ENCODE peak calls at places on chromosome 10, in six cellular contexts. T is GM12878, F is A549, H is HepG2, D is K562, W is upper lobe of left lung. L is an unnamed sample. For H3K9me3, the result is how much of the 10 kb centered on the place peaks cover.

GRCh38 chr10:58177362-58177947 is 90.2 kb downstream of the IPMK start:
- ATAC-seq in T (peak), F (no peak), H (no peak), D (peak), W (no peak), L (no peak)

GRCh38 chr10:29621161-29621560 is 13.6 kb downstream of the SVIL start:
- ATAC-seq in T (no peak), F (no peak), H (peak), D (no peak), W (no peak), L (peak)

GRCh38 chr10:73857446-73857845 is 16.9 kb downstream of the CAMK2G start:
- ATAC-seq in T (peak), F (no peak), H (no peak), D (peak), W (no peak), L (no peak)

GRCh38 chr10:91043173-91043910 is 122.5 kb upstream of the ANKRD1 start:
- ATAC-seq in T (peak), F (peak), H (peak), D (peak), W (no peak), L (peak)

GRCh38 chr10:3010819-3011422 is 56.4 kb upstream of the PFKP start:
- ATAC-seq in T (no peak), F (peak), H (peak), D (no peak), W (no peak), L (no peak)

GRCh38 chr10:49225218-49225876 is 37.2 kb upstream of the TMEM273 start:
- ATAC-seq in T (no peak), F (no peak), H (no peak), D (peak), W (no peak), L (peak)

GRCh38 chr10:131979821-131980270 is 1.9 kb downstream of the BNIP3 start:
- ATAC-seq in T (no peak), F (no peak), H (peak), D (peak), W (no peak), L (no peak)

GRCh38 chr10:98560585-98560984 is 113.8 kb upstream of the HPS1 start:
- ATAC-seq in T (no peak), F (no peak), H (no peak), D (no peak), W (no peak), L (no peak)

GRCh38 chr10:73232887-73233286 is 14.2 kb downstream of the DNAJC9 start:
- ATAC-seq in T (no peak), F (peak), H (peak), D (peak), W (no peak), L (no peak)

GRCh38 chr10:14125564-14125963 is 205.2 kb downstream of the FRMD4A start:
- ATAC-seq in T (no peak), F (no peak), H (no peak), D (no peak), W (no peak), L (no peak)

GRCh38 chr10:4635394-4635793 is 190.6 kb upstream of the AKR1E2 start:
- ATAC-seq in T (no peak), F (no peak), H (no peak), D (no peak), W (no peak), L (no peak)

GRCh38 chr10:88386878-88387773 is 196.0 kb downstream of the RNLS start:
- ATAC-seq in T (peak), F (peak), H (peak), D (no peak), W (peak), L (peak)

GRCh38 chr10:88382699-88383098 is 200.4 kb downstream of the RNLS start:
- ATAC-seq in T (no peak), F (no peak), H (no peak), D (no peak), W (no peak), L (no peak)

GRCh38 chr10:88389456-88389855 is 193.7 kb downstream of the RNLS start:
- ATAC-seq in T (no peak), F (no peak), H (no peak), D (no peak), W (no peak), L (no peak)

GRCh38 chr10:88386204-88386877 is 196.8 kb downstream of the RNLS start:
- ATAC-seq in T (peak), F (peak), H (peak), D (no peak), W (no peak), L (no peak)

DNA sequence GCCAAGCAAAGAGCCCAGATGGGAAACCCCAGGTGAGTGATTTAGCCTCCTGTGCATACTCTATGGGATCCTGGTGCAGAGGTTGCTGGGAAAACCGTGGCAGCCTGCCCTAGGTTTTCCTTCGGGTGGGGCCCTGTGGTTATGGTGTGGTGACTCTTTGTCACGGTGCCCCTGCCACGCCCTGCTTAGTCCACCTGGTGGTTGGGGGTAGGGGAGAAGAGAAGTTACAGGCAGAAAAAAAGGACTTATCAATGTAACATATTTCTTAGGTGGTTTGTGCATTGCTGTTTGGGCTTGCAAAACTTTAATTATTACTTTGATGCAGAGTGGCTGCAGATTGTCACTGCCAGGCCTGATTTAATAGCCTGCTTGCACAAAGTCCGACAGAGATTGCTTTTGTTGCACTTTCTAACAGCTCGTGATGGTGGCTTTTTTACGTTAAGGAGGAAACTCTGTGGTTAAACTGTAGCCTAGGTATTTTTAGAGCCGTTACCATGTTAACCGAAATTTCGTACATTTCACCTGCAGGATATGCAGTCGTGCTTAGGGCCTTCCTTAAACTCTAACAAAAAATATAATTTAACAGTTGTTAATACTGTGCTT is 197.4 kb downstream of the RNLS start:
- ATAC-seq in T (peak), F (peak), H (peak), D (no peak), W (peak), L (no peak)
- H3K4me3 ChIP-seq in T (peak), F (peak), H (peak), D (no peak), W (no peak), L (no peak)

GRCh38 chr10:85601526-85601925 is 765.1 kb downstream of the GRID1 start:
- ATAC-seq in T (no peak), F (no peak), H (no peak), D (no peak), W (no peak), L (no peak)

GRCh38 chr10:85600744-85601081 is 765.9 kb downstream of the GRID1 start:
- ATAC-seq in T (no peak), F (no peak), H (no peak), D (no peak), W (no peak), L (no peak)

GRCh38 chr10:85599081-85599480 is 767.5 kb downstream of the GRID1 start:
- ATAC-seq in T (no peak), F (no peak), H (no peak), D (no peak), W (no peak), L (no peak)

GRCh38 chr10:85598646-85599045 is 767.9 kb downstream of the GRID1 start:
- ATAC-seq in T (peak), F (no peak), H (no peak), D (no peak), W (no peak), L (no peak)

GRCh38 chr10:85600026-85600743 is 766.4 kb downstream of the GRID1 start:
- ATAC-seq in T (no peak), F (no peak), H (no peak), D (no peak), W (no peak), L (no peak)
- TF ChIP-seq EP300 in T (no peak), F (no peak), H (no peak), D (no peak), W (no peak), L (no peak)

GRCh38 chr10:108901766-108902365 is 1021.4 kb downstream of the XPNPEP1 start:
- ATAC-seq in T (no peak), F (no peak), H (no peak), D (no peak), W (no peak), L (no peak)

GRCh38 chr10:108894402-108895301 is 1028.7 kb downstream of the XPNPEP1 start:
- ATAC-seq in T (peak), F (no peak), H (no peak), D (no peak), W (no peak), L (no peak)

GRCh38 chr10:108902491-108903250 is 1020.6 kb downstream of the XPNPEP1 start:
- ATAC-seq in T (peak), F (no peak), H (no peak), D (no peak), W (no peak), L (no peak)

GRCh38 chr10:108904163-108904878 is 1019.0 kb downstream of the XPNPEP1 start:
- ATAC-seq in T (no peak), F (no peak), H (no peak), D (no peak), W (no peak), L (peak)

DNA sequence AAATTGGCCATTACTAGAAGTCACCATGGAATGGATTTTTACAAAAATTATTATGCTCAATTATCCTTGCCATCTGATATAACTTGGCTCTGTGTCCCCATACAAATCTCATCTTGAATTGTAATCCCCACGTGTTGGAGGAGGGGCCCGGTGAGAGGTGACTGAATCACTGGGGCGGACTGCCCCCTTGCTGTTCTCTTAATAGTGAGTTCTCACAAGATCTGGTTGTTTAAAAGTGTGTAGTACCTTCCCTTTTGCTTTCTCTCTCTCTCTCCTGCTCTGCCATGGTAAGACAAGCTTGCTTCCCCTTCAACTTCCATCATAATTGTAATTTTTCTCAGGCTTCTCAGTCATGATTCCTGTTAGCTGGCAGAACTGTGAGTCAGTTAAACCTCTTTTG is 1023.6 kb downstream of the XPNPEP1 start:
- ATAC-seq in T (no peak), F (no peak), H (no peak), D (no peak), W (no peak), L (no peak)
- H3K9me3 ChIP-seq in T (under half), F (under half), H (under half), D (under half), W (under half), L (under half)

GRCh38 chr10:68211635-68212034 is 20.3 kb downstream of the ATOH7 start:
- ATAC-seq in T (no peak), F (no peak), H (no peak), D (no peak), W (no peak), L (no peak)

GRCh38 chr10:68202965-68203358 is 29.0 kb downstream of the ATOH7 start:
- ATAC-seq in T (peak), F (peak), H (no peak), D (peak), W (no peak), L (no peak)

GRCh38 chr10:68212721-68213352 is 19.1 kb downstream of the ATOH7 start:
- ATAC-seq in T (peak), F (no peak), H (no peak), D (peak), W (no peak), L (peak)

DNA sequence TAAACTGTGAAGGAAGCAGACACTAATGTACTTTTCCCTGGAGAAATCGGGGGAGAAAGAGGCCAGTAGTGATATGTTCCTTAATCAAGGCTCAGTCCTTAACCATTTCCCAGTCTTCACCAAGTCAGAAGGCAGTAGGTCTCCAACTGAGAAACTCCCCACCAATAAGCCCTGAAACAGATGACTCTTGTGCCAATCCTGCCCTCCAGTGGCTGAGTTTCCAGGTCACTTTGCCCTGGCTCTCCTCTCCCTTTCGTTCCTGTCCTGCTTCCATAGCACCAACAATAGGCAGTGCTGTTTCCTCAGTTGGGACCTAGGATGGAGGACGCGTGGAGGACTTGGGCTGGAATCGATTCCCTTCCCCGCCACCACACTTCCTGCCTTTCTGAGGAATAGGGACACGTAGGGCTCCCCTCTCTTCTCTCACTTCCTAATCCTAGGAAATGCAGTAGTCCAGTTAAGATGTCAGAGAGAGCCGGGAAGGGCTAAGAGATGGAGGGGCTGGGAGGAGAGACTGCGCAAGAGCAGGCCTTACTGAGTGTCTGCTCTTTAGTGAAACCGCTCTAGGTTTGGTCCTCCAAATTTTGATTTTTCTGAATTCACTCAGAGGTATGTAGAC is 23.4 kb downstream of the ATOH7 start:
- ATAC-seq in T (peak), F (peak), H (peak), D (peak), W (no peak), L (no peak)
- H3K4me3 ChIP-seq in T (no peak), F (no peak), H (peak), D (no peak), W (no peak), L (no peak)

DNA sequence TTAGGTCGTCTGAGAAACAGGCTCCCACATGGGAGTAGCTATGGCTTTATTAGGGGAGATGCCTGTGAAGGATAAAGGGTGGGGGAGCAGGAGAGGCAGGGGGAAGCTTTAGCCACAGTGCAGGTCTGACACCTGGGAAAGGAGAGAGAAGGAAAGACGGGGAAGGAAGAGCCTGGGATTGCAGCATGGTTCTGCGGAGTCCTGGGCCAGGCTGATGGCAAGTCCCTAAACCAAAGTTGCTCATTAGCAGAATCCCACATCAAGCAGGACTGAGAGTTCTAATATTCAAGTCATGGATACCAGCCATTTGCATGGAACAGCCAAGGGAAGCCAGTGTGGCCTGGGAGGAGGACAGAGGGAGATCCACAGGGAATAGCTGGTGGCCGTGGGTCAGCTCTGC is 414.8 kb downstream of the RPS24 start:
- ATAC-seq in T (no peak), F (no peak), H (no peak), D (no peak), W (no peak), L (no peak)
- TF ChIP-seq EP300 in T (no peak), F (no peak), H (no peak), D (no peak), W (no peak), L (no peak)